ENCODE peak calls at places on chromosomes 3 and 15, in eight cellular contexts. One of them, this sample, is unnamed.

GRCh38 chr15:60118564-60119080 is 114.5 kb downstream of the FOXB1 start:
- DNase-seq in heart left ventricle: no peak
- DNase-seq in NB4: no peak
- DNase-seq in tibial nerve: no peak
- DNase-seq in thyroid gland: no peak
- DNase-seq in transverse colon: no peak
- DNase-seq in adrenal gland: no peak
- DNase-seq in endothelial cell of umbilical vein: no peak
- DNase-seq in this sample: no peak

GRCh38 chr3:179348325-179349013 is 960 bp downstream of the MFN1 start:
- DNase-seq in endothelial cell of umbilical vein: peak
- DNase-seq in heart left ventricle: no peak
- DNase-seq in NB4: peak
- DNase-seq in transverse colon: no peak
- DNase-seq in thyroid gland: no peak
- DNase-seq in adrenal gland: no peak
- DNase-seq in tibial nerve: no peak
- DNase-seq in this sample: no peak

GRCh38 chr3:112374334-112374734 is 41.4 kb downstream of the CD200 start:
- DNase-seq in tibial nerve: no peak
- DNase-seq in adrenal gland: no peak
- DNase-seq in transverse colon: no peak
- DNase-seq in heart left ventricle: no peak
- DNase-seq in endothelial cell of umbilical vein: peak
- DNase-seq in NB4: peak
- DNase-seq in thyroid gland: no peak
- DNase-seq in this sample: no peak

GRCh38 chr15:59190291-59190690 is 16.4 kb upstream of the LDHAL6B start:
- DNase-seq in endothelial cell of umbilical vein: no peak
- DNase-seq in tibial nerve: no peak
- DNase-seq in adrenal gland: no peak
- DNase-seq in heart left ventricle: no peak
- DNase-seq in transverse colon: no peak
- DNase-seq in thyroid gland: no peak
- DNase-seq in NB4: no peak
- DNase-seq in this sample: no peak

GRCh38 chr3:122251428-122251827 is 68.0 kb downstream of the CASR start:
- DNase-seq in thyroid gland: no peak
- DNase-seq in tibial nerve: no peak
- DNase-seq in transverse colon: no peak
- DNase-seq in adrenal gland: no peak
- DNase-seq in endothelial cell of umbilical vein: no peak
- DNase-seq in NB4: no peak
- DNase-seq in heart left ventricle: no peak
- DNase-seq in this sample: no peak

GRCh38 chr15:80151576-80151975 is 1.2 kb upstream of the FAH start:
- DNase-seq in NB4: no peak
- DNase-seq in endothelial cell of umbilical vein: no peak
- DNase-seq in heart left ventricle: no peak
- DNase-seq in adrenal gland: no peak
- DNase-seq in transverse colon: no peak
- DNase-seq in thyroid gland: no peak
- DNase-seq in tibial nerve: no peak
- DNase-seq in this sample: no peak

GRCh38 chr3:197392961-197393360 is 94.5 kb upstream of the DLG1 start:
- DNase-seq in heart left ventricle: no peak
- DNase-seq in adrenal gland: no peak
- DNase-seq in transverse colon: no peak
- DNase-seq in NB4: no peak
- DNase-seq in tibial nerve: no peak
- DNase-seq in endothelial cell of umbilical vein: peak
- DNase-seq in thyroid gland: no peak
- DNase-seq in this sample: no peak

GRCh38 chr15:80403712-80404056 is 498 bp upstream of the ARNT2 start:
- DNase-seq in heart left ventricle: no peak
- DNase-seq in tibial nerve: no peak
- DNase-seq in thyroid gland: peak
- DNase-seq in transverse colon: no peak
- DNase-seq in adrenal gland: no peak
- DNase-seq in endothelial cell of umbilical vein: no peak
- DNase-seq in NB4: no peak
- DNase-seq in this sample: no peak

GRCh38 chr3:179768080-179768479 is 115.2 kb downstream of the USP13 start:
- DNase-seq in endothelial cell of umbilical vein: peak
- DNase-seq in thyroid gland: peak
- DNase-seq in tibial nerve: no peak
- DNase-seq in transverse colon: peak
- DNase-seq in heart left ventricle: no peak
- DNase-seq in NB4: peak
- DNase-seq in adrenal gland: no peak
- DNase-seq in this sample: no peak

GRCh38 chr15:64001148-64001547 is 45.1 kb downstream of the DAPK2 start:
- DNase-seq in tibial nerve: no peak
- DNase-seq in transverse colon: no peak
- DNase-seq in endothelial cell of umbilical vein: no peak
- DNase-seq in NB4: peak
- DNase-seq in heart left ventricle: no peak
- DNase-seq in adrenal gland: no peak
- DNase-seq in thyroid gland: no peak
- DNase-seq in this sample: no peak

GRCh38 chr3:169264711-169265110 is 398.8 kb downstream of the MECOM start:
- DNase-seq in tibial nerve: no peak
- DNase-seq in endothelial cell of umbilical vein: peak
- DNase-seq in NB4: no peak
- DNase-seq in adrenal gland: no peak
- DNase-seq in heart left ventricle: peak
- DNase-seq in transverse colon: peak
- DNase-seq in thyroid gland: peak
- DNase-seq in this sample: no peak

GRCh38 chr3:43691120-43692002 is 623 bp downstream of the ABHD5 start:
- DNase-seq in thyroid gland: peak
- DNase-seq in heart left ventricle: peak
- DNase-seq in NB4: peak
- DNase-seq in transverse colon: peak
- DNase-seq in endothelial cell of umbilical vein: peak
- DNase-seq in tibial nerve: peak
- DNase-seq in adrenal gland: peak
- DNase-seq in this sample: peak

GRCh38 chr15:91548588-91548987 is 304.9 kb upstream of the SLCO3A1 start:
- DNase-seq in NB4: no peak
- DNase-seq in heart left ventricle: peak
- DNase-seq in transverse colon: no peak
- DNase-seq in tibial nerve: no peak
- DNase-seq in thyroid gland: no peak
- DNase-seq in adrenal gland: no peak
- DNase-seq in endothelial cell of umbilical vein: no peak
- DNase-seq in this sample: no peak

GRCh38 chr3:197540961-197541377 is 14.8 kb downstream of the BDH1 start:
- DNase-seq in adrenal gland: no peak
- DNase-seq in endothelial cell of umbilical vein: no peak
- DNase-seq in NB4: no peak
- DNase-seq in tibial nerve: no peak
- DNase-seq in heart left ventricle: no peak
- DNase-seq in transverse colon: no peak
- DNase-seq in thyroid gland: no peak
- DNase-seq in this sample: no peak

GRCh38 chr3:15758297-15758696 is 39.5 kb downstream of the ANKRD28 start:
- DNase-seq in heart left ventricle: no peak
- DNase-seq in transverse colon: no peak
- DNase-seq in thyroid gland: no peak
- DNase-seq in NB4: no peak
- DNase-seq in endothelial cell of umbilical vein: no peak
- DNase-seq in tibial nerve: no peak
- DNase-seq in adrenal gland: no peak
- DNase-seq in this sample: no peak
- TF ChIP-seq POLR2A in heart left ventricle: no peak
- TF ChIP-seq POLR2A in transverse colon: no peak
- TF ChIP-seq POLR2A in thyroid gland: no peak
- TF ChIP-seq POLR2A in NB4: no peak
- TF ChIP-seq POLR2A in endothelial cell of umbilical vein: no peak
- TF ChIP-seq POLR2A in tibial nerve: no peak
- TF ChIP-seq POLR2A in adrenal gland: no peak
- TF ChIP-seq POLR2A in this sample: no peak

GRCh38 chr3:4885322-4885721 is 93.9 kb upstream of the BHLHE40 start:
- DNase-seq in endothelial cell of umbilical vein: no peak
- DNase-seq in transverse colon: no peak
- DNase-seq in heart left ventricle: no peak
- DNase-seq in tibial nerve: no peak
- DNase-seq in adrenal gland: no peak
- DNase-seq in thyroid gland: no peak
- DNase-seq in NB4: no peak
- DNase-seq in this sample: no peak

GRCh38 chr3:4884901-4885300 is 94.3 kb upstream of the BHLHE40 start:
- DNase-seq in tibial nerve: no peak
- DNase-seq in endothelial cell of umbilical vein: no peak
- DNase-seq in transverse colon: no peak
- DNase-seq in NB4: no peak
- DNase-seq in heart left ventricle: no peak
- DNase-seq in adrenal gland: no peak
- DNase-seq in thyroid gland: no peak
- DNase-seq in this sample: no peak

GRCh38 chr3:4888913-4889846 is 90.1 kb upstream of the BHLHE40 start:
- DNase-seq in transverse colon: no peak
- DNase-seq in heart left ventricle: no peak
- DNase-seq in adrenal gland: no peak
- DNase-seq in tibial nerve: no peak
- DNase-seq in NB4: peak
- DNase-seq in endothelial cell of umbilical vein: no peak
- DNase-seq in thyroid gland: no peak
- DNase-seq in this sample: no peak

GRCh38 chr3:4886448-4886847 is 92.8 kb upstream of the BHLHE40 start:
- DNase-seq in heart left ventricle: no peak
- DNase-seq in tibial nerve: no peak
- DNase-seq in transverse colon: no peak
- DNase-seq in adrenal gland: no peak
- DNase-seq in endothelial cell of umbilical vein: no peak
- DNase-seq in NB4: no peak
- DNase-seq in thyroid gland: no peak
- DNase-seq in this sample: no peak

GRCh38 chr3:4887177-4887576 is 92.1 kb upstream of the BHLHE40 start:
- DNase-seq in adrenal gland: no peak
- DNase-seq in thyroid gland: no peak
- DNase-seq in heart left ventricle: no peak
- DNase-seq in NB4: no peak
- DNase-seq in endothelial cell of umbilical vein: no peak
- DNase-seq in tibial nerve: no peak
- DNase-seq in transverse colon: no peak
- DNase-seq in this sample: no peak
- TF ChIP-seq POLR2A in adrenal gland: no peak
- TF ChIP-seq POLR2A in thyroid gland: no peak
- TF ChIP-seq POLR2A in heart left ventricle: no peak
- TF ChIP-seq POLR2A in NB4: no peak
- TF ChIP-seq POLR2A in endothelial cell of umbilical vein: no peak
- TF ChIP-seq POLR2A in tibial nerve: no peak
- TF ChIP-seq POLR2A in transverse colon: no peak
- TF ChIP-seq POLR2A in this sample: no peak

DNA sequence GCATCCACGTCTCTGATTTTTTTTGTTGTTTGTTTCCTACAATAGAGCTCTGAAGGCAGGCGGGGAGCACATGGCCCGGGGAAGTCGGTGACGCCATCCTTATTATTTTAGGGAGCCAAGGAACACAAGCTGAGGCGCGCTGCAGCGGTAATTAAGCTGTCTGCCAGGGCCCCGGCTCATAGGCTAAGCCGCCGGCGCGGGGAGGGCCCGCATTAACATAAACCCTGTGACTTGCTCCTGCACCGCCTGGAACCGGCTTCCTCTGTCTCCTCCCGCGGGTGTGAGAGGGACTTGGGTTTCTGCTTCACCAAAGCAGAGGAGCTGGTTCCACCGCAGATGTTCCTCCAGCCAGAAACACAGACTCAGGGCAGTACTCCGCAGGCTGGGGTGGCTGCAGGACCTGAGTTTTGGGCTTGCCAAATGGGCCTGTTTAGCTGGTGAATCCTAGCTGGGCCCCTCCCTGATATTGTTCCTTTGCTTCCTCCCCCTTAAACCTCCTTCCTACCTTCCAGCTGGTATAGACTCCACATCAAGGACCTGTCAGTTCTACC is 25.3 kb downstream of the ANP32A start:
- DNase-seq in tibial nerve: peak
- DNase-seq in adrenal gland: peak
- DNase-seq in thyroid gland: peak
- DNase-seq in NB4: no peak
- DNase-seq in transverse colon: peak
- DNase-seq in endothelial cell of umbilical vein: peak
- DNase-seq in heart left ventricle: peak
- DNase-seq in this sample: peak
- TF ChIP-seq POLR2A in tibial nerve: no peak
- TF ChIP-seq POLR2A in adrenal gland: no peak
- TF ChIP-seq POLR2A in thyroid gland: peak
- TF ChIP-seq POLR2A in NB4: no peak
- TF ChIP-seq POLR2A in transverse colon: no peak
- TF ChIP-seq POLR2A in endothelial cell of umbilical vein: no peak
- TF ChIP-seq POLR2A in heart left ventricle: no peak
- TF ChIP-seq POLR2A in this sample: no peak

GRCh38 chr3:152043620-152044019 is 170.2 kb downstream of the SUCNR1 start:
- DNase-seq in heart left ventricle: no peak
- DNase-seq in thyroid gland: no peak
- DNase-seq in endothelial cell of umbilical vein: no peak
- DNase-seq in tibial nerve: no peak
- DNase-seq in adrenal gland: no peak
- DNase-seq in transverse colon: no peak
- DNase-seq in NB4: no peak
- DNase-seq in this sample: no peak

GRCh38 chr3:152048826-152049225 is 175.4 kb downstream of the SUCNR1 start:
- DNase-seq in tibial nerve: no peak
- DNase-seq in NB4: no peak
- DNase-seq in endothelial cell of umbilical vein: no peak
- DNase-seq in thyroid gland: no peak
- DNase-seq in transverse colon: no peak
- DNase-seq in adrenal gland: no peak
- DNase-seq in heart left ventricle: no peak
- DNase-seq in this sample: no peak

GRCh38 chr3:152050782-152051405 is 177.5 kb downstream of the SUCNR1 start:
- DNase-seq in transverse colon: no peak
- DNase-seq in thyroid gland: no peak
- DNase-seq in tibial nerve: no peak
- DNase-seq in heart left ventricle: no peak
- DNase-seq in NB4: no peak
- DNase-seq in adrenal gland: no peak
- DNase-seq in endothelial cell of umbilical vein: no peak
- DNase-seq in this sample: no peak

GRCh38 chr3:152046280-152046679 is 172.8 kb downstream of the SUCNR1 start:
- DNase-seq in tibial nerve: no peak
- DNase-seq in thyroid gland: no peak
- DNase-seq in transverse colon: no peak
- DNase-seq in adrenal gland: no peak
- DNase-seq in heart left ventricle: no peak
- DNase-seq in NB4: no peak
- DNase-seq in endothelial cell of umbilical vein: peak
- DNase-seq in this sample: no peak

DNA sequence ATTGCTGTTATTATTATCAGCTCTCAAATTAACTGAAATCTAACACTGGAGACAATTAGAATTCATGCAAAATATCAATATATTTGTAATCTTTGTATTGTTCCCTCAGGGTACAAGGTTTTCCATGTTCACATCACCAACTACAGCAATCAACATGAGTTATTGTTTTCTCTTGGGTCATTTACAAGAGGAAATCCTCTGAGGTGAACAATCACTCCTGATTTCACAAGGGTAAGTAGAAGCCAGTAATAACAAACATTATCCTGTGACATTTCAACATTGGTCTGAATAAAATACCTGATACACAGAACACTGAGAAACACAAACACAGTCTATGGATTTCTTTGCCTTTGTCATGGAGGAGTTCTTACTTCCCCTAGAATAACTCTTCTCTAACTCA is 174.0 kb downstream of the SUCNR1 start:
- DNase-seq in NB4: no peak
- DNase-seq in thyroid gland: no peak
- DNase-seq in endothelial cell of umbilical vein: peak
- DNase-seq in tibial nerve: no peak
- DNase-seq in adrenal gland: no peak
- DNase-seq in transverse colon: no peak
- DNase-seq in heart left ventricle: no peak
- DNase-seq in this sample: no peak
- TF ChIP-seq POLR2A in NB4: no peak
- TF ChIP-seq POLR2A in thyroid gland: no peak
- TF ChIP-seq POLR2A in endothelial cell of umbilical vein: no peak
- TF ChIP-seq POLR2A in tibial nerve: no peak
- TF ChIP-seq POLR2A in adrenal gland: no peak
- TF ChIP-seq POLR2A in transverse colon: no peak
- TF ChIP-seq POLR2A in heart left ventricle: no peak
- TF ChIP-seq POLR2A in this sample: no peak

This sample was measured in right lobe of liver.